ENCODE peak calls at places on chromosomes 7 and 10, in nine cellular contexts. One of them, this sample, is unnamed.

GRCh38 chr7:65397730-65398142 is 24.1 kb downstream of the ZNF92 start:
- DNase-seq in coronary artery: no peak
- DNase-seq in PC-9: no peak
- DNase-seq in T-helper 2 cell: no peak
- DNase-seq in anterior cingulate cortex: no peak
- DNase-seq in body of pancreas: no peak
- DNase-seq in fibroblast of lung: peak
- DNase-seq in CD8-positive, alpha-beta T cell: no peak
- DNase-seq in non-pigmented ciliary epithelial cell: peak
- DNase-seq in this sample: no peak

GRCh38 chr7:105664816-105665525 is 83.7 kb upstream of the EFCAB10 start:
- DNase-seq in body of pancreas: no peak
- DNase-seq in PC-9: peak
- DNase-seq in coronary artery: no peak
- DNase-seq in CD8-positive, alpha-beta T cell: no peak
- DNase-seq in non-pigmented ciliary epithelial cell: peak
- DNase-seq in anterior cingulate cortex: no peak
- DNase-seq in T-helper 2 cell: no peak
- DNase-seq in fibroblast of lung: peak
- DNase-seq in this sample: peak

GRCh38 chr10:110373059-110373458 is 68.3 kb upstream of the SMNDC1 start:
- DNase-seq in non-pigmented ciliary epithelial cell: no peak
- DNase-seq in fibroblast of lung: no peak
- DNase-seq in coronary artery: no peak
- DNase-seq in CD8-positive, alpha-beta T cell: no peak
- DNase-seq in T-helper 2 cell: no peak
- DNase-seq in body of pancreas: no peak
- DNase-seq in PC-9: no peak
- DNase-seq in anterior cingulate cortex: no peak
- DNase-seq in this sample: no peak

GRCh38 chr10:124622158-124622557 is 122.0 kb downstream of the FAM53B start:
- DNase-seq in PC-9: no peak
- DNase-seq in coronary artery: no peak
- DNase-seq in body of pancreas: no peak
- DNase-seq in CD8-positive, alpha-beta T cell: no peak
- DNase-seq in T-helper 2 cell: no peak
- DNase-seq in fibroblast of lung: no peak
- DNase-seq in anterior cingulate cortex: no peak
- DNase-seq in non-pigmented ciliary epithelial cell: no peak
- DNase-seq in this sample: no peak

GRCh38 chr10:122774269-122774668 is 71.4 kb downstream of the CUZD1 start:
- DNase-seq in fibroblast of lung: no peak
- DNase-seq in coronary artery: no peak
- DNase-seq in non-pigmented ciliary epithelial cell: no peak
- DNase-seq in body of pancreas: peak
- DNase-seq in CD8-positive, alpha-beta T cell: no peak
- DNase-seq in PC-9: no peak
- DNase-seq in anterior cingulate cortex: no peak
- DNase-seq in T-helper 2 cell: no peak
- DNase-seq in this sample: no peak

GRCh38 chr7:7895754-7896153 is 72.8 kb upstream of the GLCCI1 start:
- DNase-seq in CD8-positive, alpha-beta T cell: no peak
- DNase-seq in PC-9: no peak
- DNase-seq in body of pancreas: peak
- DNase-seq in fibroblast of lung: no peak
- DNase-seq in coronary artery: no peak
- DNase-seq in non-pigmented ciliary epithelial cell: no peak
- DNase-seq in anterior cingulate cortex: no peak
- DNase-seq in T-helper 2 cell: no peak
- DNase-seq in this sample: no peak

GRCh38 chr7:106283831-106284515 is 810 bp downstream of the NAMPT start:
- DNase-seq in PC-9: no peak
- DNase-seq in body of pancreas: peak
- DNase-seq in non-pigmented ciliary epithelial cell: no peak
- DNase-seq in CD8-positive, alpha-beta T cell: peak
- DNase-seq in fibroblast of lung: peak
- DNase-seq in anterior cingulate cortex: no peak
- DNase-seq in coronary artery: peak
- DNase-seq in T-helper 2 cell: peak
- DNase-seq in this sample: peak

GRCh38 chr10:86803156-86803555 is 46.7 kb downstream of the BMPR1A start:
- DNase-seq in body of pancreas: no peak
- DNase-seq in anterior cingulate cortex: no peak
- DNase-seq in PC-9: no peak
- DNase-seq in T-helper 2 cell: no peak
- DNase-seq in coronary artery: no peak
- DNase-seq in non-pigmented ciliary epithelial cell: no peak
- DNase-seq in fibroblast of lung: peak
- DNase-seq in CD8-positive, alpha-beta T cell: no peak
- DNase-seq in this sample: no peak

GRCh38 chr7:66626236-66626957 is 2.3 kb upstream of the KCTD7 start:
- DNase-seq in T-helper 2 cell: no peak
- DNase-seq in coronary artery: no peak
- DNase-seq in non-pigmented ciliary epithelial cell: no peak
- DNase-seq in CD8-positive, alpha-beta T cell: no peak
- DNase-seq in fibroblast of lung: no peak
- DNase-seq in body of pancreas: no peak
- DNase-seq in anterior cingulate cortex: no peak
- DNase-seq in PC-9: no peak
- DNase-seq in this sample: no peak

GRCh38 chr10:43128958-43129706 is 9.1 kb upstream of the CSGALNACT2 start:
- DNase-seq in non-pigmented ciliary epithelial cell: peak
- DNase-seq in PC-9: peak
- DNase-seq in anterior cingulate cortex: no peak
- DNase-seq in coronary artery: no peak
- DNase-seq in CD8-positive, alpha-beta T cell: peak
- DNase-seq in body of pancreas: no peak
- DNase-seq in fibroblast of lung: peak
- DNase-seq in T-helper 2 cell: no peak
- DNase-seq in this sample: no peak

GRCh38 chr7:82549616-82550285 is 106.2 kb upstream of the CACNA2D1 start:
- DNase-seq in T-helper 2 cell: no peak
- DNase-seq in PC-9: no peak
- DNase-seq in non-pigmented ciliary epithelial cell: no peak
- DNase-seq in body of pancreas: no peak
- DNase-seq in coronary artery: no peak
- DNase-seq in anterior cingulate cortex: no peak
- DNase-seq in CD8-positive, alpha-beta T cell: no peak
- DNase-seq in fibroblast of lung: no peak
- DNase-seq in this sample: no peak

GRCh38 chr10:89337493-89337892 is 9.7 kb downstream of the IFIT3 start:
- DNase-seq in coronary artery: no peak
- DNase-seq in PC-9: no peak
- DNase-seq in CD8-positive, alpha-beta T cell: no peak
- DNase-seq in non-pigmented ciliary epithelial cell: peak
- DNase-seq in anterior cingulate cortex: no peak
- DNase-seq in body of pancreas: no peak
- DNase-seq in T-helper 2 cell: no peak
- DNase-seq in fibroblast of lung: peak
- DNase-seq in this sample: no peak

GRCh38 chr10:65555192-65555591 is 1370.6 kb upstream of the LRRTM3 start:
- DNase-seq in coronary artery: no peak
- DNase-seq in fibroblast of lung: no peak
- DNase-seq in PC-9: no peak
- DNase-seq in anterior cingulate cortex: no peak
- DNase-seq in non-pigmented ciliary epithelial cell: no peak
- DNase-seq in T-helper 2 cell: no peak
- DNase-seq in CD8-positive, alpha-beta T cell: no peak
- DNase-seq in body of pancreas: no peak
- DNase-seq in this sample: no peak

GRCh38 chr10:86758231-86759072 is 2.0 kb downstream of the BMPR1A start:
- DNase-seq in anterior cingulate cortex: no peak
- DNase-seq in T-helper 2 cell: no peak
- DNase-seq in coronary artery: no peak
- DNase-seq in PC-9: no peak
- DNase-seq in body of pancreas: no peak
- DNase-seq in CD8-positive, alpha-beta T cell: no peak
- DNase-seq in fibroblast of lung: peak
- DNase-seq in non-pigmented ciliary epithelial cell: no peak
- DNase-seq in this sample: no peak

GRCh38 chr7:150855046-150855445 is 2.7 kb downstream of the AOC1 start:
- DNase-seq in PC-9: no peak
- DNase-seq in CD8-positive, alpha-beta T cell: peak
- DNase-seq in T-helper 2 cell: no peak
- DNase-seq in body of pancreas: no peak
- DNase-seq in non-pigmented ciliary epithelial cell: no peak
- DNase-seq in fibroblast of lung: no peak
- DNase-seq in anterior cingulate cortex: no peak
- DNase-seq in coronary artery: peak
- DNase-seq in this sample: no peak

GRCh38 chr7:123538189-123538714 is 3.9 kb upstream of the IQUB start:
- DNase-seq in body of pancreas: no peak
- DNase-seq in fibroblast of lung: peak
- DNase-seq in coronary artery: no peak
- DNase-seq in anterior cingulate cortex: no peak
- DNase-seq in non-pigmented ciliary epithelial cell: no peak
- DNase-seq in CD8-positive, alpha-beta T cell: no peak
- DNase-seq in PC-9: peak
- DNase-seq in T-helper 2 cell: no peak
- DNase-seq in this sample: no peak